ENCODE peak calls at places on chromosomes 12 and 14, in four cellular contexts. T, S, J and K are unnamed samples.

GRCh38 chr14:60665178-60665555 is 15.9 kb upstream of the SIX1 start:
- DNase-seq in S (no peak), T (no peak), J (no peak), K (no peak)

GRCh38 chr12:104072099-104072498 is 7.8 kb downstream of the HCFC2 start:
- DNase-seq in T (no peak), J (no peak), S (no peak), K (no peak)

GRCh38 chr14:96354246-96354645 is 8.9 kb downstream of the ATG2B start:
- DNase-seq in J (no peak), S (no peak), T (no peak), K (no peak)

GRCh38 chr12:49055978-49056754 is 4.4 kb downstream of the KMT2D start:
- DNase-seq in T (no peak), J (peak; percentile 79), S (no peak), K (peak; percentile 88)

GRCh38 chr12:51951843-51952722 is 584 bp downstream of the ACVR1B start:
- DNase-seq in S (peak; percentile 77), T (peak; percentile 23), J (no peak), K (no peak)

GRCh38 chr14:104388011-104388521 is 191.5 kb upstream of the C14orf180 start:
- DNase-seq in J (no peak), T (no peak), S (no peak), K (no peak)

GRCh38 chr14:23633160-23633701 is 2.9 kb upstream of the DHRS2 start:
- DNase-seq in S (no peak), T (no peak), J (no peak), K (no peak)

GRCh38 chr12:109987615-109988014 is 8.6 kb downstream of the GIT2 start:
- DNase-seq in S (no peak), T (no peak), J (no peak), K (no peak)

GRCh38 chr12:71312767-71313375 is 126.7 kb upstream of the LGR5 start:
- DNase-seq in S (no peak), T (no peak), J (no peak), K (no peak)

GRCh38 chr14:90355540-90356518 is 24.1 kb upstream of the NRDE2 start:
- DNase-seq in S (no peak), T (no peak), J (no peak), K (no peak)

GRCh38 chr12:4203772-4204376 is 69.7 kb upstream of the CCND2 start:
- DNase-seq in S (no peak), T (no peak), J (no peak), K (no peak)

GRCh38 chr14:106605548-106606448 is 1079.4 kb downstream of the TMEM121 start:
- DNase-seq in S (no peak), T (no peak), J (no peak), K (peak; percentile 86)

GRCh38 chr12:131051155-131051473 is 97.4 kb downstream of the ADGRD1 start:
- DNase-seq in T (no peak), J (no peak), S (no peak), K (no peak)
- H3K4me3 ChIP-seq in T (no peak overlapping the region), J (no peak overlapping the region), S (no peak overlapping the region), K (no peak overlapping the region)

GRCh38 chr12:124377981-124378509 is 83.2 kb downstream of the RFLNA start:
- DNase-seq in S (no peak), T (no peak), J (no peak), K (no peak)

GRCh38 chr12:124379938-124380754 is 85.3 kb downstream of the RFLNA start:
- DNase-seq in J (no peak), S (peak; percentile 85), T (no peak), K (no peak)

GRCh38 chr12:124380793-124381453 is 86.0 kb downstream of the RFLNA start:
- DNase-seq in T (no peak), S (no peak), J (no peak), K (no peak)

GRCh38 chr12:124381454-124382207 is 86.7 kb downstream of the RFLNA start:
- DNase-seq in T (peak; percentile 93), J (peak; percentile 90), S (peak; percentile 96), K (no peak)

GRCh38 chr12:124379379-124379937 is 84.6 kb downstream of the RFLNA start:
- DNase-seq in J (no peak), S (no peak), T (no peak), K (no peak)
- H3K4me3 ChIP-seq in J (no peak overlapping the region), S (no peak overlapping the region), T (no peak overlapping the region), K (no peak overlapping the region)

DNA sequence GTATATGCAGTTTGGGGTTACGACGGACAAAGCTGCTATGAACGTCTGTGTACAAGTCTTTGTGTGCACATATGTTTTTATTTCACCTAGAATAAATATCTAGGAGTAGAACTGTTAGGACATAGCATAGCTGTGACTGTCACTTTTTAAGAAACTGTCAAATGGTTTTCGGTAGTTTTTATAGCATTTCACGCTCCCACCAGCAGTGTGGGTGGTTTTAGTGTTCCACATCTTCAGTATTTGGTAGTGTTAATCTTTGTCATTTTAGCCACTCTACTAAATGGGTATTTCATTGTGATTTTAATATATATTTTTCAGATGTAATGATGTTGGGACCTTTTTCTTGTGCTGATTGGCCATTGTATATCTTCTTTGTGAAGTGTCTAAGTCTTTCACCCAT is 109.1 kb upstream of the BCAT1 start:
- DNase-seq in S (no peak), T (no peak), J (no peak), K (no peak)
- H3K4me3 ChIP-seq in S (no peak overlapping the region), T (no peak overlapping the region), J (no peak overlapping the region), K (no peak overlapping the region)

DNA sequence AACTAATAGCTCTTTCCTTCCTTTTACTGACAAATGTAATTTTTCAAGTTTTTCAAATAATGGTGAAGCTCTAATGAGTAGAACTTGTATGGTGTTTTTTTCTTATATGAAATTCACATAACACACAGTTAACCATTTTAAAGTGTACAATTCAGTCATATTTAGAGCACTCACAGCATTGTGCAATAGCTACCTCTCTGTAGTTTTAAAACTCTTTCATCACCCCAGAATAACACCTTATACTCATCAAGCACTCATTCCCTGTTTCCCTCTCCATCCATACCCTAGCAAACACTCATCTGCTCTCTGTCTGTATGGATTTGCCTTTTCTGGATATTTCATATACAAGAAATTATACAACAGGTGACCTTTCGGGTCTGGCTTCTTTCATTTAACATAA is 207.9 kb upstream of the SLC38A2 start:
- DNase-seq in S (no peak), T (no peak), J (no peak), K (no peak)
- H3K4me3 ChIP-seq in S (no peak overlapping the region), T (no peak overlapping the region), J (no peak overlapping the region), K (no peak overlapping the region)

DNA sequence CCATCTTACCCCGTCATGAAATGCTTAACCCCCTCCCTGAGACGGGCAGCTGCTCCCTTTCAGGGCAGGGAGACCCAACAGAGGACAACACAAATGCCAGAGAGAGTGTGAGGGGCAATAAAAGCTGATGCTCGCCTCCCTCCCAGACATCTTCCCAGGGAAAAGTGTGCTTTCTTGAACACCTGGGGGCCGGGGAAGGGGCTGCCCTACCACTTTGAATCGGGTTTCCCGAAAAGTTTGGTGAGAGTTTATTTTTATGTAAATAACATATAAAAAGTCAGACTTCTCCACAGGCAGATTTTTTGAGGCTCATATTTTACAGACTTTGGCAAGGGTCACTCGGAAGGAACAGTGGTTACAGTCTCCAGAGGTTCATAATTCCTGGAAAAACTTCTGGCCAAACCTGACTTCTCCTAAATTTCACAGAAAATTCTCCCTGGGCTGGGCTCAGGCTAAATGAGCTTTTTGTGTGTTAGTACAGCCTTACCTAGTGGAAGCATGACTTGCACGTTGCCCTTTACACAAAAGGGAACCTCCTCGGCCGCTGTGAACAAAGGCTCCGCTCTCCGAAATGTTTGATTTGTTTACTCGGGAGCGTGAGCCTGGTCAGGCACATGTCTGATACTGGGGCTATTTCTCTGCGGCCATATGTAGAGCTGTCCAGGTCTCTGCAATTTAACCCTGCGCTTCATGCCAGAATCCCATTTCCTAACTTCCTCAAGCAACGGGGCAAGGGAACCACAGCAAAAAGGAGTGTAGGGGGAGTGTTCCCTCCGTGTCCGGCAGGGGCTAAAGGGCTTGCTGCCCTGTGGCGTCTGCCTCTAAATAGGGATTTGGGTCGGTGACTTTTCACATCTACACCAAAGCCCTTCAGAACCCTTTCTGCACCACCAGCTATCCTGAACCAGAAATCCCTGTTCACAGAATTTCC is 3.4 kb downstream of the RTL1 start:
- DNase-seq in S (no peak), T (no peak), J (peak; percentile 25), K (no peak)
- H3K4me3 ChIP-seq in S (no peak overlapping the region), T (no peak overlapping the region), J (peak overlapping the region; percentile 1), K (no peak overlapping the region)